ENCODE peak calls at places on chromosome 19, in eight cellular contexts. V is A549, A is tibial nerve, J is ovary, E is H1, Z is transverse colon, Y is upper lobe of left lung, H is stomach. M is an unnamed sample.

GRCh38 chr19:51333836-51334460 is 8.0 kb downstream of the VSIG10L start:
- DNase-seq in V (no peak), H (no peak), J (no peak), A (no peak), Y (no peak), E (no peak), Z (no peak), M (no peak)

GRCh38 chr19:48627211-48627864 is 8.0 kb downstream of the SPHK2 start:
- DNase-seq in Z (peak), Y (no peak), V (no peak), J (peak), A (no peak), H (no peak), E (no peak), M (no peak)

GRCh38 chr19:47865166-47865565 is 6.1 kb downstream of the TPRX2 start:
- DNase-seq in J (no peak), Z (no peak), H (no peak), E (no peak), Y (no peak), V (no peak), A (no peak), M (no peak)

GRCh38 chr19:8366961-8367326 is 3.0 kb downstream of the ANGPTL4 start:
- DNase-seq in A (no peak), J (peak), Y (peak), E (no peak), Z (peak), V (no peak), H (no peak), M (no peak)

GRCh38 chr19:4641132-4641531 is 1.8 kb downstream of the TNFAIP8L1 start:
- DNase-seq in Z (no peak), A (no peak), H (no peak), Y (no peak), E (no peak), V (no peak), J (no peak), M (no peak)

GRCh38 chr19:19421326-19421725 is 15.9 kb downstream of the GATAD2A start:
- DNase-seq in J (no peak), E (no peak), Z (no peak), A (no peak), Y (no peak), V (no peak), H (no peak), M (no peak)

GRCh38 chr19:58350001-58350801 is 3.1 kb downstream of the A1BG start:
- DNase-seq in H (no peak), E (no peak), V (no peak), A (no peak), Y (peak), J (peak), Z (no peak), M (no peak)

GRCh38 chr19:33373701-33374405 is at the start of gene CEBPG:
- DNase-seq in H (peak), J (peak), E (peak), V (peak), Y (peak), Z (peak), A (no peak), M (no peak)

GRCh38 chr19:53912653-53913052 is 3.6 kb downstream of the CACNG7 start:
- DNase-seq in V (no peak), H (no peak), J (no peak), E (peak), A (no peak), Y (no peak), Z (no peak), M (no peak)

GRCh38 chr19:495440-496332 is 600 bp upstream of the MADCAM1 start:
- DNase-seq in A (no peak), J (peak), Z (no peak), E (peak), H (no peak), V (peak), Y (peak), M (no peak)

GRCh38 chr19:18507727-18508440 is 14.0 kb downstream of the ELL start:
- DNase-seq in H (no peak), Y (no peak), V (no peak), E (no peak), J (no peak), A (no peak), Z (no peak), M (no peak)

GRCh38 chr19:48480151-48480475 is 10.9 kb downstream of the CYTH2 start:
- DNase-seq in V (no peak), Y (peak), A (peak), E (no peak), Z (peak), H (peak), J (peak), M (no peak)

GRCh38 chr19:3653865-3654513 is 27.4 kb upstream of the CACTIN start:
- DNase-seq in V (no peak), Z (no peak), J (no peak), A (no peak), E (peak), Y (no peak), H (no peak), M (no peak)

GRCh38 chr19:23554548-23554947 is 132.5 kb downstream of the ZNF675 start:
- DNase-seq in Z (no peak), H (no peak), A (no peak), V (no peak), J (no peak), Y (no peak), E (no peak), M (no peak)

GRCh38 chr19:37165635-37166034 is 6.9 kb downstream of the ZNF585A start:
- DNase-seq in J (no peak), A (no peak), E (no peak), Y (no peak), Z (no peak), V (no peak), H (no peak), M (no peak)

GRCh38 chr19:10816691-10817090 is 19.3 kb downstream of the TMED1 start:
- DNase-seq in E (no peak), H (no peak), J (no peak), Y (no peak), V (no peak), A (no peak), Z (no peak), M (no peak)

GRCh38 chr19:3684817-3685410 is 15.4 kb downstream of the PIP5K1C start:
- DNase-seq in Z (no peak), A (no peak), V (no peak), H (no peak), E (no peak), J (no peak), Y (no peak), M (no peak)

GRCh38 chr19:29583196-29584006 is 22.7 kb upstream of the POP4 start:
- DNase-seq in E (no peak), Z (no peak), Y (no peak), V (no peak), H (no peak), J (no peak), A (no peak), M (no peak)
- TF ChIP-seq EP300 in E (no peak), Z (no peak), Y (no peak), V (no peak), H (no peak), J (no peak), A (no peak), M (no peak)

GRCh38 chr19:39160523-39160861 is 34.9 kb downstream of the PAK4 start:
- DNase-seq in E (no peak), Z (no peak), V (no peak), J (peak), H (peak), Y (no peak), A (peak), M (no peak)

GRCh38 chr19:39160889-39161672 is 35.5 kb downstream of the PAK4 start:
- DNase-seq in V (no peak), J (no peak), H (no peak), Y (no peak), E (no peak), A (no peak), Z (no peak), M (no peak)

GRCh38 chr19:39163621-39164020 is 33.1 kb upstream of the NCCRP1 start:
- DNase-seq in J (no peak), A (no peak), E (no peak), H (no peak), V (no peak), Z (no peak), Y (no peak), M (no peak)

GRCh38 chr19:39164289-39164688 is 32.5 kb upstream of the NCCRP1 start:
- DNase-seq in Z (no peak), Y (no peak), H (no peak), E (no peak), V (no peak), J (no peak), A (no peak), M (no peak)

DNA sequence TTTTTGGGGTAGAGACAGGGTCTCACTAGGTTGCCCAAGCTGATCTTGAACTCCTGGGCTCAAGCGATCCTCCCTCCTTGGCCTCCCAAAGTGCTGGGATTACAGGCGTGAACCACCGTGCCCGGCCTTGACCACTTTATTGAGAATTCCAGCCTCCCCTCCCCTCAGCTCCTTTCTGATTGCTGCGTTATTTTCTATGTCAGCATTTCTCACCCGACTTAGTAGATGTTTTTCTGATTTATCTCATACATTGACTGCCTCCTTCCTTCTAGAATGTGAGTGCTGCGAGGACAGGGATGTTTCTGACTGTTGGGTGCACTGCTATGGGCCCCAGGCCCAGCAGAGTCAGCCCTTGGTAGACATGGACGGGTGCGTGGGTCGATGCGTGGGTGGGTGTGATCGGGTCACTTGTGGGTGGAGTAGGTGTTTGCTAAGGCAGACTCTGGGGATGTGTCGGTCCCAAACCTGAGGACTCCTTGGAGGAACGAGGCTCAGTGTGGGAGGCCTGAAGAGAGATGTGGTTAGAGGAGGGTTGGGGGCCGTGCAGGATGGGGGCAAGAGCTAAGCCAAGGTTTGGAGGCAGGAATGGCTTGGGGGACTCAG is 34.2 kb upstream of the NCCRP1 start:
- DNase-seq in Z (no peak), V (no peak), H (no peak), J (no peak), Y (no peak), E (no peak), A (no peak), M (no peak)
- TF ChIP-seq POLR2A in Z (no peak), V (no peak), H (no peak), J (no peak), Y (no peak), E (no peak), A (no peak), M (no peak)

GRCh38 chr19:6048808-6049405 is 61.4 kb downstream of the RFX2 start:
- DNase-seq in J (peak), H (peak), A (peak), Z (peak), V (peak), E (peak), Y (no peak), M (peak)
- TF ChIP-seq EP300 in J (no peak), H (no peak), A (peak), Z (no peak), V (no peak), E (no peak), Y (no peak), M (no peak)

GRCh38 chr19:15283141-15283885 is 49.0 kb downstream of the BRD4 start:
- DNase-seq in J (no peak), A (no peak), E (no peak), V (no peak), Z (no peak), Y (no peak), H (no peak), M (no peak)
- TF ChIP-seq POLR2A in J (no peak), A (no peak), E (no peak), V (no peak), Z (no peak), Y (no peak), H (no peak), M (no peak)